ENCODE peak calls at places on chromosomes 11 and 22, in seven cellular contexts. One of them, this sample, is unnamed.

GRCh38 chr11:63687845-63688244 is 6.5 kb downstream of the RTN3 start:
- DNase-seq in astrocyte: no peak
- DNase-seq in upper lobe of right lung: no peak
- DNase-seq in lower lobe of right lung: no peak
- DNase-seq in upper lobe of left lung: no peak
- DNase-seq in neuronal stem cell: no peak
- DNase-seq in naive thymus-derived CD4-positive, alpha-beta T cell: no peak
- DNase-seq in this sample: peak; percentile 66

GRCh38 chr11:47215366-47215925 is 672 bp downstream of the DDB2 start:
- DNase-seq in astrocyte: no peak
- DNase-seq in upper lobe of right lung: no peak
- DNase-seq in lower lobe of right lung: no peak
- DNase-seq in upper lobe of left lung: no peak
- DNase-seq in neuronal stem cell: no peak
- DNase-seq in naive thymus-derived CD4-positive, alpha-beta T cell: no peak
- DNase-seq in this sample: no peak

GRCh38 chr11:44609028-44609782 is 43.7 kb downstream of the CD82 start:
- DNase-seq in astrocyte: no peak
- DNase-seq in upper lobe of right lung: no peak
- DNase-seq in lower lobe of right lung: no peak
- DNase-seq in upper lobe of left lung: no peak
- DNase-seq in neuronal stem cell: no peak
- DNase-seq in naive thymus-derived CD4-positive, alpha-beta T cell: no peak
- DNase-seq in this sample: no peak

GRCh38 chr11:10793470-10794255 is 15.1 kb downstream of the EIF4G2 start:
- DNase-seq in astrocyte: no peak
- DNase-seq in upper lobe of right lung: no peak
- DNase-seq in lower lobe of right lung: no peak
- DNase-seq in upper lobe of left lung: no peak
- DNase-seq in neuronal stem cell: no peak
- DNase-seq in naive thymus-derived CD4-positive, alpha-beta T cell: no peak
- DNase-seq in this sample: no peak

GRCh38 chr22:46764779-46765485 is 2.5 kb downstream of the TBC1D22A start:
- DNase-seq in astrocyte: no peak
- DNase-seq in upper lobe of right lung: no peak
- DNase-seq in lower lobe of right lung: peak; percentile 44
- DNase-seq in upper lobe of left lung: peak; percentile 62
- DNase-seq in neuronal stem cell: no peak
- DNase-seq in naive thymus-derived CD4-positive, alpha-beta T cell: no peak
- DNase-seq in this sample: no peak

GRCh38 chr11:33997473-33998347 is 53.8 kb upstream of the CAPRIN1 start:
- DNase-seq in astrocyte: no peak
- DNase-seq in upper lobe of right lung: no peak
- DNase-seq in lower lobe of right lung: no peak
- DNase-seq in upper lobe of left lung: no peak
- DNase-seq in neuronal stem cell: no peak
- DNase-seq in naive thymus-derived CD4-positive, alpha-beta T cell: no peak
- DNase-seq in this sample: no peak

GRCh38 chr11:46308632-46309419 is 31.4 kb downstream of the CREB3L1 start:
- DNase-seq in astrocyte: no peak
- DNase-seq in upper lobe of right lung: peak; percentile 86
- DNase-seq in lower lobe of right lung: peak; percentile 85
- DNase-seq in upper lobe of left lung: peak; percentile 79
- DNase-seq in neuronal stem cell: peak; percentile 60
- DNase-seq in naive thymus-derived CD4-positive, alpha-beta T cell: peak; percentile 66
- DNase-seq in this sample: peak; percentile 86

GRCh38 chr22:47333625-47334024 is 571.2 kb downstream of the TBC1D22A start:
- DNase-seq in astrocyte: peak; percentile 49
- DNase-seq in upper lobe of right lung: no peak
- DNase-seq in lower lobe of right lung: no peak
- DNase-seq in upper lobe of left lung: no peak
- DNase-seq in neuronal stem cell: no peak
- DNase-seq in naive thymus-derived CD4-positive, alpha-beta T cell: no peak
- DNase-seq in this sample: no peak

GRCh38 chr22:28074526-28074925 is 155.5 kb upstream of the PITPNB start:
- DNase-seq in astrocyte: no peak
- DNase-seq in upper lobe of right lung: no peak
- DNase-seq in lower lobe of right lung: no peak
- DNase-seq in upper lobe of left lung: no peak
- DNase-seq in neuronal stem cell: no peak
- DNase-seq in naive thymus-derived CD4-positive, alpha-beta T cell: no peak
- DNase-seq in this sample: no peak

GRCh38 chr11:62014158-62014476 is 46.7 kb upstream of the FTH1 start:
- DNase-seq in astrocyte: no peak
- DNase-seq in upper lobe of right lung: no peak
- DNase-seq in lower lobe of right lung: no peak
- DNase-seq in upper lobe of left lung: no peak
- DNase-seq in neuronal stem cell: no peak
- DNase-seq in naive thymus-derived CD4-positive, alpha-beta T cell: no peak
- DNase-seq in this sample: no peak

GRCh38 chr22:31920306-31920705 is 24.0 kb upstream of the YWHAH start:
- DNase-seq in astrocyte: no peak
- DNase-seq in upper lobe of right lung: no peak
- DNase-seq in lower lobe of right lung: no peak
- DNase-seq in upper lobe of left lung: no peak
- DNase-seq in neuronal stem cell: no peak
- DNase-seq in naive thymus-derived CD4-positive, alpha-beta T cell: no peak
- DNase-seq in this sample: no peak

GRCh38 chr11:124467376-124468061 is 22.0 kb upstream of the OR8B8 start:
- DNase-seq in astrocyte: peak; percentile 0
- DNase-seq in upper lobe of right lung: no peak
- DNase-seq in lower lobe of right lung: no peak
- DNase-seq in upper lobe of left lung: no peak
- DNase-seq in neuronal stem cell: no peak
- DNase-seq in naive thymus-derived CD4-positive, alpha-beta T cell: no peak
- DNase-seq in this sample: no peak

GRCh38 chr22:28976588-28976987 is 85.0 kb downstream of the C22orf31 start:
- DNase-seq in astrocyte: peak; percentile 84
- DNase-seq in upper lobe of right lung: no peak
- DNase-seq in lower lobe of right lung: no peak
- DNase-seq in upper lobe of left lung: no peak
- DNase-seq in neuronal stem cell: no peak
- DNase-seq in naive thymus-derived CD4-positive, alpha-beta T cell: no peak
- DNase-seq in this sample: peak; percentile 50

GRCh38 chr11:83663984-83664383 is 377.8 kb upstream of the CCDC90B start:
- DNase-seq in astrocyte: no peak
- DNase-seq in upper lobe of right lung: no peak
- DNase-seq in lower lobe of right lung: no peak
- DNase-seq in upper lobe of left lung: no peak
- DNase-seq in neuronal stem cell: no peak
- DNase-seq in naive thymus-derived CD4-positive, alpha-beta T cell: no peak
- DNase-seq in this sample: no peak

GRCh38 chr11:108870373-108871020 is 205.6 kb downstream of the DDX10 start:
- DNase-seq in astrocyte: peak; percentile 90
- DNase-seq in upper lobe of right lung: no peak
- DNase-seq in lower lobe of right lung: no peak
- DNase-seq in upper lobe of left lung: no peak
- DNase-seq in neuronal stem cell: no peak
- DNase-seq in naive thymus-derived CD4-positive, alpha-beta T cell: no peak
- DNase-seq in this sample: no peak

DNA sequence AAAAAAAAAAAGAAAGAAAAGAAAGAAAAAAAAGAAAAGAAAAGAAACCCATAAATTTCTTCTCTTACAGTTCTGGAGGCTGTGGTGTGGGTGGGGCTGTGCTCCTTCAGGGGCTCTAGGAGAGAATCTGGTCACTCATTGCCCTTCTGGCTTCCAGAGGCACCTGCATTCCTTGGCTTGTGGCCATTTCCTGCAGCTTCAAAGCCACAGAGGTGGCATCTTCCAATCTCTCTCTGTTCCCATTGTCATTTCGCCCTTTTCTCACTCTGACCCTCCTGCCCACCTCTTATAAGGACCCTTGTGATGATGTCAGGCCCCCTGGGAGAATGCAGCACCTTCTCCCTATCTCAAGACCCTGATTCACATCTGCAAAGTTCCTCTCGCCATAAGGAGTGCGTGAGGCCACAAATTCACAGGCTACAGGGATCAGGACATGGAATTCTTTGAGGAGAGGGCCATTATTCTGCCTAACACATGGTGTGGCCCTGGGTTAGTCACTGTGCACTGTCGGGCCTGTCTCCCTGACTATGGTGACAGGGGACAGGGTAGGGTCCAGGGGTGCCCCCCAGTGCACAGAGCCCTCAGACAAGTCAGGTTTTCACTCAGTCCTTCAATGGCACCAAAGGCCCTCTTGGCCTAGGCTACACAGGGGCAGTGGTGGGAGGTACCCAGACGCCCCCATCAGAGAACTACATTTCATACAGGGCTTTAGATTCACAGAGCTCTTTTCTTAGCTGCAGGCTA is 38.6 kb upstream of the PRR5 start:
- DNase-seq in astrocyte: no peak
- DNase-seq in upper lobe of right lung: no peak
- DNase-seq in lower lobe of right lung: peak; percentile 21
- DNase-seq in upper lobe of left lung: no peak
- DNase-seq in neuronal stem cell: no peak
- DNase-seq in naive thymus-derived CD4-positive, alpha-beta T cell: no peak
- DNase-seq in this sample: no peak
- H3K4me1 ChIP-seq in astrocyte: peaks cover 6% of the 10 kb centered on the region
- H3K4me1 ChIP-seq in upper lobe of right lung: peaks cover 23% of the 10 kb centered on the region
- H3K4me1 ChIP-seq in lower lobe of right lung: peaks cover 40% of the 10 kb centered on the region
- H3K4me1 ChIP-seq in upper lobe of left lung: peaks cover 51% of the 10 kb centered on the region
- H3K4me1 ChIP-seq in neuronal stem cell: peaks cover 7% of the 10 kb centered on the region
- H3K4me1 ChIP-seq in naive thymus-derived CD4-positive, alpha-beta T cell: peaks cover 48% of the 10 kb centered on the region
- H3K4me1 ChIP-seq in this sample: no peaks in the 10 kb centered on the region

GRCh38 chr22:49212466-49212865 is 615.2 kb downstream of the BRD1 start:
- DNase-seq in astrocyte: no peak
- DNase-seq in upper lobe of right lung: peak; percentile 52
- DNase-seq in lower lobe of right lung: peak; percentile 31
- DNase-seq in upper lobe of left lung: peak; percentile 20
- DNase-seq in neuronal stem cell: no peak
- DNase-seq in naive thymus-derived CD4-positive, alpha-beta T cell: no peak
- DNase-seq in this sample: no peak
- H3K27me3 ChIP-seq in astrocyte: no peaks in the 10 kb centered on the region
- H3K27me3 ChIP-seq in upper lobe of right lung: no peaks in the 10 kb centered on the region
- H3K27me3 ChIP-seq in lower lobe of right lung: peaks cover 3% of the 10 kb centered on the region
- H3K27me3 ChIP-seq in upper lobe of left lung: no peaks in the 10 kb centered on the region
- H3K27me3 ChIP-seq in neuronal stem cell: no peaks in the 10 kb centered on the region
- H3K27me3 ChIP-seq in naive thymus-derived CD4-positive, alpha-beta T cell: no peaks in the 10 kb centered on the region
- H3K27me3 ChIP-seq in this sample: no peaks in the 10 kb centered on the region

GRCh38 chr22:43191831-43192230 is 4.9 kb upstream of the TTLL12 start:
- DNase-seq in astrocyte: no peak
- DNase-seq in upper lobe of right lung: no peak
- DNase-seq in lower lobe of right lung: no peak
- DNase-seq in upper lobe of left lung: no peak
- DNase-seq in neuronal stem cell: no peak
- DNase-seq in naive thymus-derived CD4-positive, alpha-beta T cell: no peak
- DNase-seq in this sample: no peak
- H3K4me3 ChIP-seq in astrocyte: no peak overlapping the region
- H3K4me3 ChIP-seq in upper lobe of right lung: no peak overlapping the region
- H3K4me3 ChIP-seq in lower lobe of right lung: no peak overlapping the region
- H3K4me3 ChIP-seq in upper lobe of left lung: no peak overlapping the region
- H3K4me3 ChIP-seq in neuronal stem cell: no peak overlapping the region
- H3K4me3 ChIP-seq in naive thymus-derived CD4-positive, alpha-beta T cell: no peak overlapping the region
- H3K4me3 ChIP-seq in this sample: no peak overlapping the region

GRCh38 chr22:19851291-19852176 is 3.1 kb downstream of the GNB1L start:
- DNase-seq in astrocyte: no peak
- DNase-seq in upper lobe of right lung: peak; percentile 76
- DNase-seq in lower lobe of right lung: peak; percentile 62
- DNase-seq in upper lobe of left lung: peak; percentile 80
- DNase-seq in neuronal stem cell: no peak
- DNase-seq in naive thymus-derived CD4-positive, alpha-beta T cell: no peak
- DNase-seq in this sample: no peak
- H3K4me1 ChIP-seq in astrocyte: peaks cover 33% of the 10 kb centered on the region
- H3K4me1 ChIP-seq in upper lobe of right lung: peaks cover 58% of the 10 kb centered on the region
- H3K4me1 ChIP-seq in lower lobe of right lung: peaks cover 71% of the 10 kb centered on the region
- H3K4me1 ChIP-seq in upper lobe of left lung: peaks cover 74% of the 10 kb centered on the region
- H3K4me1 ChIP-seq in neuronal stem cell: peaks cover 12% of the 10 kb centered on the region
- H3K4me1 ChIP-seq in naive thymus-derived CD4-positive, alpha-beta T cell: peaks cover 21% of the 10 kb centered on the region
- H3K4me1 ChIP-seq in this sample: peaks cover 10% of the 10 kb centered on the region

DNA sequence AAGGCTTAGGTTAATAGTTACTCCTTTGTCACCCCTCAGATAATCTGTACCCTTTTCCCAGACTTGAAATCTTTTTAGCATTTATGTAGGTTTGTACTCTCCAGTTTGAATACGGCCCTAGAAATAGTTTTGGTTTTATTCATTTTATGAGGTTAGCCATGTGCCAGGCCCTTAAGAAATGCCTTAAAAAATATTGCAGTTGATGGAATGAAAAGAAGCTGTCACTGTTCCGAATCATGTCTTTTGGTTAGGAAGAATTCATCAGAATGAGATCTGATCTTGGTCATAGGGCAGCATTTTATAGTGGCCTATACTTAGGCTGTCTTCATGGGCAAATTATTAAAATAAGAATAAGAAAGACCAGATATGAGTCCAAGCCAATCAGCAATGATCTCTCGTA is 14.8 kb upstream of the PRSS23 start:
- DNase-seq in astrocyte: no peak
- DNase-seq in upper lobe of right lung: no peak
- DNase-seq in lower lobe of right lung: no peak
- DNase-seq in upper lobe of left lung: no peak
- DNase-seq in neuronal stem cell: no peak
- DNase-seq in naive thymus-derived CD4-positive, alpha-beta T cell: no peak
- DNase-seq in this sample: no peak
- H3K27me3 ChIP-seq in astrocyte: no peaks in the 10 kb centered on the region
- H3K27me3 ChIP-seq in upper lobe of right lung: no peaks in the 10 kb centered on the region
- H3K27me3 ChIP-seq in lower lobe of right lung: no peaks in the 10 kb centered on the region
- H3K27me3 ChIP-seq in upper lobe of left lung: no peaks in the 10 kb centered on the region
- H3K27me3 ChIP-seq in neuronal stem cell: no peaks in the 10 kb centered on the region
- H3K27me3 ChIP-seq in naive thymus-derived CD4-positive, alpha-beta T cell: no peaks in the 10 kb centered on the region
- H3K27me3 ChIP-seq in this sample: peaks cover 9% of the 10 kb centered on the region

GRCh38 chr11:74153224-74153623 is 17.6 kb downstream of the C2CD3 start:
- DNase-seq in astrocyte: no peak
- DNase-seq in upper lobe of right lung: no peak
- DNase-seq in lower lobe of right lung: no peak
- DNase-seq in upper lobe of left lung: no peak
- DNase-seq in neuronal stem cell: no peak
- DNase-seq in naive thymus-derived CD4-positive, alpha-beta T cell: no peak
- DNase-seq in this sample: no peak

GRCh38 chr11:74162688-74163467 is 7.9 kb downstream of the C2CD3 start:
- DNase-seq in astrocyte: no peak
- DNase-seq in upper lobe of right lung: no peak
- DNase-seq in lower lobe of right lung: no peak
- DNase-seq in upper lobe of left lung: no peak
- DNase-seq in neuronal stem cell: no peak
- DNase-seq in naive thymus-derived CD4-positive, alpha-beta T cell: no peak
- DNase-seq in this sample: no peak

GRCh38 chr11:74154621-74155281 is 16.1 kb downstream of the C2CD3 start:
- DNase-seq in astrocyte: peak; percentile 60
- DNase-seq in upper lobe of right lung: no peak
- DNase-seq in lower lobe of right lung: no peak
- DNase-seq in upper lobe of left lung: no peak
- DNase-seq in neuronal stem cell: no peak
- DNase-seq in naive thymus-derived CD4-positive, alpha-beta T cell: no peak
- DNase-seq in this sample: no peak

GRCh38 chr11:74159642-74160041 is 11.2 kb downstream of the C2CD3 start:
- DNase-seq in astrocyte: no peak
- DNase-seq in upper lobe of right lung: no peak
- DNase-seq in lower lobe of right lung: no peak
- DNase-seq in upper lobe of left lung: no peak
- DNase-seq in neuronal stem cell: no peak
- DNase-seq in naive thymus-derived CD4-positive, alpha-beta T cell: no peak
- DNase-seq in this sample: no peak

DNA sequence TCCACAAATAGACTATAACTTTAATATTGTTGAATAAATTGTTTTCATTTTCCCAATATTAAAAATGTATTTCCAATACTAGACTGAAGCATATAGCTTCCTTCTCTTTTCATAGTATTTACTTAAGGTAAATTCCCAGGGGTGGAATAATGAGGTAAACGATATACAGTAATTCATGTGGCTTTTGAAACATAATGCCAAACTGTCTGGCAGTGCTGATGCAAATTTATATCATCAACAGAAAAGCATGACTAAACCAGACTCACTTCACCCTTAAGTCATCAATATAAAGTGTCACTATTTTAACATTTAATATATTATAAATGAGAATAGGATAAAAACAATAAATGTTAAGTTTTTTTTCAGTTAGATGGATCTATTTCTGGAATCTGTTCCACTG is 13.6 kb downstream of the C2CD3 start:
- DNase-seq in astrocyte: peak; percentile 60
- DNase-seq in upper lobe of right lung: no peak
- DNase-seq in lower lobe of right lung: no peak
- DNase-seq in upper lobe of left lung: no peak
- DNase-seq in neuronal stem cell: no peak
- DNase-seq in naive thymus-derived CD4-positive, alpha-beta T cell: no peak
- DNase-seq in this sample: no peak
- H3K4me3 ChIP-seq in astrocyte: no peak overlapping the region
- H3K4me3 ChIP-seq in upper lobe of right lung: no peak overlapping the region
- H3K4me3 ChIP-seq in lower lobe of right lung: no peak overlapping the region
- H3K4me3 ChIP-seq in upper lobe of left lung: no peak overlapping the region
- H3K4me3 ChIP-seq in neuronal stem cell: no peak overlapping the region
- H3K4me3 ChIP-seq in naive thymus-derived CD4-positive, alpha-beta T cell: no peak overlapping the region
- H3K4me3 ChIP-seq in this sample: no peak overlapping the region

This sample was measured in HAP-1.